ENCODE peak calls at places on chromosomes 2 and 18, in nine cellular contexts. O is GM10248, L is coronary artery, Q is kidney, I is right lobe of liver, G is A673, Y is tibial nerve, W is H9, J is HL-60. K is an unnamed sample.

GRCh38 chr2:12441750-12442626 is 274.7 kb upstream of the TRIB2 start:
- DNase-seq in O (no peak), L (no peak), Q (no peak), I (no peak), G (no peak), Y (no peak), W (no peak), J (no peak), K (no peak)

GRCh38 chr2:136395590-136395989 is 277.6 kb upstream of the CXCR4 start:
- DNase-seq in O (no peak), L (no peak), Q (no peak), I (no peak), G (no peak), Y (no peak), W (no peak), J (no peak), K (no peak)

GRCh38 chr18:65906621-65907034 is 155.8 kb downstream of the CDH7 start:
- DNase-seq in O (no peak), L (no peak), Q (no peak), I (no peak), G (no peak), Y (no peak), W (peak), J (no peak), K (no peak)

GRCh38 chr2:28952806-28953190 is 28.3 kb upstream of the TOGARAM2 start:
- DNase-seq in O (no peak), L (no peak), Q (no peak), I (no peak), G (no peak), Y (no peak), W (no peak), J (peak), K (no peak)

GRCh38 chr18:46179306-46179705 is 75.1 kb downstream of the HAUS1 start:
- DNase-seq in O (no peak), L (no peak), Q (no peak), I (no peak), G (no peak), Y (no peak), W (no peak), J (no peak), K (no peak)

GRCh38 chr2:173851256-173851655 is 113.9 kb downstream of the SP3 start:
- DNase-seq in O (no peak), L (peak), Q (no peak), I (peak), G (no peak), Y (no peak), W (no peak), J (no peak), K (no peak)

GRCh38 chr18:22233271-22233670 is 63.9 kb downstream of the GATA6 start:
- DNase-seq in O (no peak), L (no peak), Q (no peak), I (no peak), G (no peak), Y (no peak), W (no peak), J (no peak), K (no peak)

GRCh38 chr2:174247474-174248186 is 702 bp downstream of the OLA1 start:
- DNase-seq in O (peak), L (no peak), Q (no peak), I (no peak), G (peak), Y (no peak), W (peak), J (peak), K (no peak)

GRCh38 chr2:135299165-135299564 is 231.9 kb downstream of the ZRANB3 start:
- DNase-seq in O (no peak), L (no peak), Q (no peak), I (no peak), G (peak), Y (no peak), W (no peak), J (no peak), K (no peak)

GRCh38 chr2:120520929-120521912 is 175.3 kb downstream of the INHBB start:
- DNase-seq in O (peak), L (no peak), Q (peak), I (no peak), G (peak), Y (no peak), W (peak), J (peak), K (no peak)

GRCh38 chr18:60020107-60020925 is 120.5 kb downstream of the PMAIP1 start:
- DNase-seq in O (no peak), L (no peak), Q (no peak), I (no peak), G (peak), Y (no peak), W (no peak), J (no peak), K (no peak)

GRCh38 chr2:164879901-164880535 is 38.4 kb upstream of the COBLL1 start:
- DNase-seq in O (no peak), L (no peak), Q (no peak), I (no peak), G (no peak), Y (no peak), W (no peak), J (no peak), K (no peak)

GRCh38 chr2:226892729-226893128 is 56.9 kb downstream of the RHBDD1 start:
- DNase-seq in O (no peak), L (no peak), Q (no peak), I (no peak), G (no peak), Y (no peak), W (no peak), J (no peak), K (no peak)

GRCh38 chr2:129923265-129924141 is 56.0 kb upstream of the RAB6C start:
- DNase-seq in O (peak), L (no peak), Q (no peak), I (no peak), G (peak), Y (no peak), W (peak), J (peak), K (no peak)

GRCh38 chr18:46009158-46009866 is 42.2 kb upstream of the EPG5 start:
- DNase-seq in O (no peak), L (no peak), Q (no peak), I (no peak), G (no peak), Y (no peak), W (no peak), J (peak), K (no peak)

GRCh38 chr2:42547446-42548295 is 20.8 kb upstream of the MTA3 start:
- DNase-seq in O (no peak), L (no peak), Q (no peak), I (no peak), G (no peak), Y (no peak), W (no peak), J (no peak), K (no peak)

GRCh38 chr2:99836670-99837069 is 305.7 kb downstream of the AFF3 start:
- DNase-seq in O (no peak), L (no peak), Q (no peak), I (no peak), G (no peak), Y (no peak), W (no peak), J (no peak), K (no peak)

GRCh38 chr2:152720794-152721193 is 2.4 kb downstream of the ARL6IP6 start:
- DNase-seq in O (no peak), L (no peak), Q (no peak), I (no peak), G (no peak), Y (no peak), W (no peak), J (no peak), K (no peak)

GRCh38 chr2:11042841-11043240 is 112.4 kb upstream of the SLC66A3 start:
- DNase-seq in O (no peak), L (no peak), Q (no peak), I (no peak), G (no peak), Y (no peak), W (no peak), J (no peak), K (no peak)

GRCh38 chr2:148684507-148684906 is 40.0 kb downstream of the EPC2 start:
- DNase-seq in O (no peak), L (no peak), Q (no peak), I (no peak), G (no peak), Y (no peak), W (no peak), J (no peak), K (no peak)

GRCh38 chr2:64354857-64355680 is 98.9 kb upstream of the LGALSL start:
- DNase-seq in O (no peak), L (no peak), Q (no peak), I (no peak), G (no peak), Y (no peak), W (no peak), J (no peak), K (no peak)

GRCh38 chr2:85599468-85600234 is 2.8 kb downstream of the TMEM150A start:
- DNase-seq in O (no peak), L (no peak), Q (peak), I (no peak), G (no peak), Y (no peak), W (no peak), J (peak), K (no peak)

GRCh38 chr2:3605013-3605961 is 10.4 kb downstream of the COLEC11 start:
- DNase-seq in O (peak), L (peak), Q (peak), I (peak), G (peak), Y (no peak), W (no peak), J (peak), K (peak)

GRCh38 chr18:46393230-46393629 is 263.8 kb downstream of the LOXHD1 start:
- DNase-seq in O (peak), L (no peak), Q (peak), I (no peak), G (no peak), Y (no peak), W (peak), J (no peak), K (no peak)

GRCh38 chr2:144071461-144071860 is 448.5 kb downstream of the ZEB2 start:
- DNase-seq in O (no peak), L (no peak), Q (no peak), I (no peak), G (no peak), Y (no peak), W (no peak), J (no peak), K (no peak)
- TF ChIP-seq CTCF in O (no peak), L (no peak), Q (no peak), I (peak), G (no peak), Y (no peak), W (peak), J (no peak), K (peak)

GRCh38 chr2:71190959-71191943 is 35.7 kb downstream of the PAIP2B start:
- DNase-seq in O (no peak), L (no peak), Q (no peak), I (no peak), G (peak), Y (no peak), W (no peak), J (peak), K (no peak)
- TF ChIP-seq CTCF in O (no peak), L (no peak), Q (no peak), I (peak), G (peak), Y (no peak), W (peak), J (no peak), K (peak)

GRCh38 chr18:64287926-64288325 is 139.0 kb upstream of the LINC00305 start:
- DNase-seq in O (no peak), L (no peak), Q (no peak), I (peak), G (no peak), Y (no peak), W (no peak), J (no peak), K (no peak)

GRCh38 chr18:64288446-64288845 is 139.6 kb upstream of the LINC00305 start:
- DNase-seq in O (no peak), L (no peak), Q (no peak), I (no peak), G (peak), Y (no peak), W (no peak), J (no peak), K (no peak)

GRCh38 chr18:64283059-64283458 is 134.2 kb upstream of the LINC00305 start:
- DNase-seq in O (no peak), L (no peak), Q (no peak), I (no peak), G (no peak), Y (no peak), W (no peak), J (no peak), K (no peak)
- TF ChIP-seq CTCF in O (no peak), L (no peak), Q (no peak), I (no peak), G (no peak), Y (no peak), W (no peak), J (no peak), K (no peak)

DNA sequence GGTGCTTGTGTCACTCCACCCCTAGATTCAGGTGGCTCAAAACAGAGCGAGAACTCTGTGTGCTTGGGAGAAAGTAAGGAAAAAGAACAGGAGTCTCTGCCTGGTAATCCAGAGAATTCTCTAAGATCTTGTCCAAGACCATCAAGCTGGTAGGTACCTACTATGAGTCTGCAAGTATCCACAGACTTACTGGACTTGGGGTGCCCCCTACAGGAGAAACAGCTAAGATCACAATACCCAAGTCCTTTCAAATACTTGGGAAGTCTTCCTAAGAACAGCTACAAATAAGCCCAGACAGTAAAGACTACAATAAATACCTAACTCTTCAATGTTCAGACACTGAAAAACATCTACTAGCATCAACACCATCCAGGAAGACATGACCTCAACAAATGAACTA is 1143.6 kb upstream of the ACVR2A start:
- DNase-seq in O (no peak), L (no peak), Q (no peak), I (no peak), G (peak), Y (no peak), W (peak), J (no peak), K (no peak)
- TF ChIP-seq CTCF in O (no peak), L (no peak), Q (no peak), I (no peak), G (peak), Y (no peak), W (peak), J (no peak), K (no peak)

GRCh38 chr2:219175928-219176817 is 552 bp downstream of the CNPPD1 start:
- DNase-seq in O (peak), L (peak), Q (peak), I (peak), G (peak), Y (peak), W (peak), J (peak), K (no peak)
- TF ChIP-seq CTCF in O (peak), L (no peak), Q (no peak), I (no peak), G (no peak), Y (no peak), W (no peak), J (no peak), K (peak)

DNA sequence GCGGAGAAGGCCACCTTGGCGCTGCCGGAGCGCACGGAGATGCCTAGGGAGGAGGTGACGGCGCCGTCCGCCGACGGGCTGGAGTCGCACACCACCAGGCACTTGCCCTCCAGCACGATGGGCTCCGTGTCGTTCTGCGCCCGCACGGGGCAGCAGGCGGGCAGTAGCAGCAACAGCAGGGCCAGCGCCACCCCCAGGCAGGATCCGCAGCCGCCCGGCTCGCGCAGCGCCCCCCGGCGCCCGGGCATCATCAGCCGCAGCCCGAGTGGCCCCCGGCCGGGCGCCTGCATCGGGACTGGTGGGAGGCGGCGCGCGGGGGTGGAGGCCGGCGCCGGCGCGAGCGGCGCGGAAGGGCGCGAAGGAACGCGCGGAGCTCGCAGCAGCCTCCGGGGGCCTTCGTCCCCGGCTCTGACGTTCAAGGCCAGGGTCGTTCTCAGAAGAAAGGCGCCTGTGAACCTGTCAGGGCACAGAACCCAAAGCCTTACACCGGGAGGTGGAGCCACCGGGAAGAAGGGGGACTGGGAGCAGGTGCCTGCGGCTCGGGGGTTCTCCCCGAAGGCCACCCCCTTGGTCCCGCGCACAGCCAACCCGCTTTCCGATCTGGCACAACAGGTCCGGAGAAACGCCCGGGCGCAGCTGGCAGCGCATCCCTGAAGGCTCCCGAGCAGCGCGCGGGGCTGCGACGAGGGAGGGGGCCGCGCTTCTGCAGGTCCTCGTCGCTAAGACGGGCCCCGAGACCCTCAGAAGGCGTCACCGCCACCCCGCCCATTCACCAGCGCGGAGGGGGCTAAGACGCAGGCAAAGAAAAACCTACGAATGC is 2.1 kb downstream of the CBLN2 start:
- DNase-seq in O (no peak), L (no peak), Q (no peak), I (no peak), G (peak), Y (no peak), W (peak), J (no peak), K (no peak)
- TF ChIP-seq CTCF in O (peak), L (no peak), Q (no peak), I (no peak), G (peak), Y (no peak), W (peak), J (no peak), K (peak)

GRCh38 chr2:105888625-105889024 is 143.9 kb downstream of the NCK2 start:
- DNase-seq in O (no peak), L (peak), Q (no peak), I (no peak), G (peak), Y (no peak), W (no peak), J (peak), K (no peak)
- TF ChIP-seq CTCF in O (no peak), L (no peak), Q (no peak), I (peak), G (peak), Y (no peak), W (peak), J (peak), K (no peak)

GRCh38 chr2:216072473-216072872 is 9.1 kb downstream of the PECR start:
- DNase-seq in O (no peak), L (no peak), Q (no peak), I (no peak), G (no peak), Y (no peak), W (no peak), J (no peak), K (no peak)

GRCh38 chr2:216069028-216069427 is 12.6 kb downstream of the PECR start:
- DNase-seq in O (no peak), L (no peak), Q (no peak), I (no peak), G (no peak), Y (no peak), W (no peak), J (no peak), K (no peak)

GRCh38 chr2:216071452-216071851 is 10.2 kb downstream of the PECR start:
- DNase-seq in O (no peak), L (no peak), Q (no peak), I (no peak), G (no peak), Y (no peak), W (no peak), J (no peak), K (no peak)

GRCh38 chr2:216073773-216074172 is 7.8 kb downstream of the PECR start:
- DNase-seq in O (no peak), L (no peak), Q (no peak), I (no peak), G (peak), Y (no peak), W (no peak), J (no peak), K (no peak)

DNA sequence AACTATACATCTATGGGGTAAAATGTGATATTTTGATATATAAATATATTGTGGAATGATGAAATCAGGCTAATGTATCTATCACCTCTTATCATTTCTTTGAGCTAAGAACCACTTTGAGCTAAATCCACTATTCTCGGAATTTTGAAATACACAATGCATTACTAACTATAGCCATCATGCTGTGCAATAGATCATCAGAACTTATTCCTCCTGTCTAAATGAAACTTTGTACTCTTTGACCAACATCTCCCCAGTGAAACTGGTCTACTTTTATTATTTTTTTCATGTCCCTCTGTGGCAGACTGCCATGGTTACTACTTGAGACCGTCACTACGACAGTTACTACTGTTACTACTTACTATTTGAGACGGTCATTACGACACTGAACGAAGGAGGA is 11.4 kb downstream of the PECR start:
- DNase-seq in O (no peak), L (no peak), Q (no peak), I (no peak), G (no peak), Y (no peak), W (no peak), J (no peak), K (no peak)
- TF ChIP-seq CTCF in O (no peak), L (no peak), Q (no peak), I (peak), G (no peak), Y (no peak), W (no peak), J (no peak), K (no peak)